ENCODE peak calls at places on chromosome 15, in seven cellular contexts. One of them, this sample, is unnamed.

GRCh38 chr15:43648649-43649429 is at the start of gene CATSPER2:
- DNase-seq in brain microvascular endothelial cell: no peak
- DNase-seq in progenitor cell of endocrine pancreas: no peak
- DNase-seq in A549: no peak
- DNase-seq in foreskin fibroblast: no peak
- DNase-seq in kidney: peak
- DNase-seq in OCI-LY7: no peak
- DNase-seq in this sample: no peak

GRCh38 chr15:52408823-52409222 is 113.2 kb upstream of the MYO5C start:
- DNase-seq in progenitor cell of endocrine pancreas: no peak
- DNase-seq in foreskin fibroblast: no peak
- DNase-seq in kidney: no peak
- DNase-seq in OCI-LY7: no peak
- DNase-seq in brain microvascular endothelial cell: peak
- DNase-seq in A549: no peak
- DNase-seq in this sample: no peak

GRCh38 chr15:74630284-74631086 is 14.8 kb downstream of the CLK3 start:
- DNase-seq in A549: no peak
- DNase-seq in foreskin fibroblast: no peak
- DNase-seq in brain microvascular endothelial cell: no peak
- DNase-seq in OCI-LY7: peak
- DNase-seq in progenitor cell of endocrine pancreas: no peak
- DNase-seq in kidney: no peak
- DNase-seq in this sample: no peak

GRCh38 chr15:70491183-70491621 is 272.2 kb downstream of the UACA start:
- DNase-seq in kidney: no peak
- DNase-seq in OCI-LY7: peak
- DNase-seq in foreskin fibroblast: no peak
- DNase-seq in progenitor cell of endocrine pancreas: no peak
- DNase-seq in A549: no peak
- DNase-seq in brain microvascular endothelial cell: no peak
- DNase-seq in this sample: peak

GRCh38 chr15:77187751-77188464 is 117.0 kb upstream of the TSPAN3 start:
- DNase-seq in brain microvascular endothelial cell: peak
- DNase-seq in OCI-LY7: peak
- DNase-seq in kidney: no peak
- DNase-seq in A549: no peak
- DNase-seq in foreskin fibroblast: peak
- DNase-seq in progenitor cell of endocrine pancreas: no peak
- DNase-seq in this sample: no peak

GRCh38 chr15:84588053-84588874 is 12.5 kb upstream of the ZSCAN2 start:
- DNase-seq in kidney: peak
- DNase-seq in A549: peak
- DNase-seq in OCI-LY7: peak
- DNase-seq in brain microvascular endothelial cell: peak
- DNase-seq in progenitor cell of endocrine pancreas: peak
- DNase-seq in foreskin fibroblast: peak
- DNase-seq in this sample: peak

GRCh38 chr15:100131321-100132224 is 210.2 kb downstream of the ADAMTS17 start:
- DNase-seq in progenitor cell of endocrine pancreas: no peak
- DNase-seq in kidney: peak
- DNase-seq in OCI-LY7: no peak
- DNase-seq in brain microvascular endothelial cell: peak
- DNase-seq in A549: peak
- DNase-seq in foreskin fibroblast: peak
- DNase-seq in this sample: peak

GRCh38 chr15:80401471-80401870 is 2.7 kb upstream of the ARNT2 start:
- DNase-seq in foreskin fibroblast: no peak
- DNase-seq in brain microvascular endothelial cell: no peak
- DNase-seq in kidney: no peak
- DNase-seq in A549: no peak
- DNase-seq in OCI-LY7: no peak
- DNase-seq in progenitor cell of endocrine pancreas: no peak
- DNase-seq in this sample: no peak

GRCh38 chr15:43985976-43986375 is 159.2 kb downstream of the WDR76 start:
- DNase-seq in OCI-LY7: no peak
- DNase-seq in progenitor cell of endocrine pancreas: no peak
- DNase-seq in brain microvascular endothelial cell: no peak
- DNase-seq in foreskin fibroblast: no peak
- DNase-seq in kidney: no peak
- DNase-seq in A549: no peak
- DNase-seq in this sample: no peak

GRCh38 chr15:31476866-31477265 is 150.2 kb downstream of the KLF13 start:
- DNase-seq in OCI-LY7: no peak
- DNase-seq in foreskin fibroblast: no peak
- DNase-seq in brain microvascular endothelial cell: no peak
- DNase-seq in kidney: peak
- DNase-seq in A549: no peak
- DNase-seq in progenitor cell of endocrine pancreas: no peak
- DNase-seq in this sample: no peak

GRCh38 chr15:88954431-88955277 is 41.5 kb upstream of the MFGE8 start:
- DNase-seq in kidney: peak
- DNase-seq in OCI-LY7: peak
- DNase-seq in foreskin fibroblast: no peak
- DNase-seq in progenitor cell of endocrine pancreas: no peak
- DNase-seq in A549: no peak
- DNase-seq in brain microvascular endothelial cell: peak
- DNase-seq in this sample: no peak

GRCh38 chr15:98914626-98915025 is 93.0 kb downstream of the PGPEP1L start:
- DNase-seq in foreskin fibroblast: peak
- DNase-seq in kidney: no peak
- DNase-seq in A549: no peak
- DNase-seq in brain microvascular endothelial cell: peak
- DNase-seq in OCI-LY7: no peak
- DNase-seq in progenitor cell of endocrine pancreas: no peak
- DNase-seq in this sample: no peak

GRCh38 chr15:43225201-43225949 is 4.6 kb upstream of the EPB42 start:
- DNase-seq in foreskin fibroblast: peak
- DNase-seq in OCI-LY7: peak
- DNase-seq in progenitor cell of endocrine pancreas: no peak
- DNase-seq in A549: peak
- DNase-seq in kidney: no peak
- DNase-seq in brain microvascular endothelial cell: peak
- DNase-seq in this sample: peak

GRCh38 chr15:63050737-63051700 is 8.5 kb downstream of the TPM1 start:
- DNase-seq in kidney: no peak
- DNase-seq in brain microvascular endothelial cell: peak
- DNase-seq in A549: no peak
- DNase-seq in OCI-LY7: no peak
- DNase-seq in foreskin fibroblast: peak
- DNase-seq in progenitor cell of endocrine pancreas: no peak
- DNase-seq in this sample: no peak

GRCh38 chr15:65374334-65374733 is 3.5 kb downstream of the IGDCC3 start:
- DNase-seq in foreskin fibroblast: no peak
- DNase-seq in OCI-LY7: no peak
- DNase-seq in A549: no peak
- DNase-seq in kidney: no peak
- DNase-seq in brain microvascular endothelial cell: no peak
- DNase-seq in progenitor cell of endocrine pancreas: no peak
- DNase-seq in this sample: no peak

GRCh38 chr15:79680721-79681120 is 216.1 kb downstream of the MTHFS start:
- DNase-seq in kidney: no peak
- DNase-seq in foreskin fibroblast: peak
- DNase-seq in A549: peak
- DNase-seq in OCI-LY7: no peak
- DNase-seq in progenitor cell of endocrine pancreas: no peak
- DNase-seq in brain microvascular endothelial cell: peak
- DNase-seq in this sample: no peak

GRCh38 chr15:62881056-62881455 is 161.5 kb upstream of the TPM1 start:
- DNase-seq in brain microvascular endothelial cell: no peak
- DNase-seq in OCI-LY7: no peak
- DNase-seq in A549: no peak
- DNase-seq in kidney: no peak
- DNase-seq in foreskin fibroblast: no peak
- DNase-seq in progenitor cell of endocrine pancreas: no peak
- DNase-seq in this sample: no peak

GRCh38 chr15:44501768-44502366 is 35.1 kb upstream of the EIF3J start:
- DNase-seq in foreskin fibroblast: peak
- DNase-seq in OCI-LY7: peak
- DNase-seq in brain microvascular endothelial cell: no peak
- DNase-seq in progenitor cell of endocrine pancreas: no peak
- DNase-seq in kidney: no peak
- DNase-seq in A549: peak
- DNase-seq in this sample: no peak

GRCh38 chr15:84955089-84955848 is 26.4 kb upstream of the PDE8A start:
- DNase-seq in A549: peak
- DNase-seq in brain microvascular endothelial cell: peak
- DNase-seq in progenitor cell of endocrine pancreas: peak
- DNase-seq in OCI-LY7: peak
- DNase-seq in foreskin fibroblast: peak
- DNase-seq in kidney: peak
- DNase-seq in this sample: peak

GRCh38 chr15:48084759-48085420 is 35.9 kb upstream of the SLC24A5 start:
- DNase-seq in kidney: no peak
- DNase-seq in foreskin fibroblast: peak
- DNase-seq in OCI-LY7: peak
- DNase-seq in progenitor cell of endocrine pancreas: no peak
- DNase-seq in brain microvascular endothelial cell: peak
- DNase-seq in A549: no peak
- DNase-seq in this sample: no peak

GRCh38 chr15:66715181-66715624 is 13.2 kb downstream of the SMAD6 start:
- DNase-seq in A549: no peak
- DNase-seq in foreskin fibroblast: no peak
- DNase-seq in brain microvascular endothelial cell: no peak
- DNase-seq in progenitor cell of endocrine pancreas: no peak
- DNase-seq in kidney: no peak
- DNase-seq in OCI-LY7: no peak
- DNase-seq in this sample: no peak

GRCh38 chr15:94053626-94054025 is 177.7 kb upstream of the MCTP2 start:
- DNase-seq in brain microvascular endothelial cell: no peak
- DNase-seq in kidney: no peak
- DNase-seq in OCI-LY7: no peak
- DNase-seq in progenitor cell of endocrine pancreas: no peak
- DNase-seq in A549: no peak
- DNase-seq in foreskin fibroblast: no peak
- DNase-seq in this sample: no peak

GRCh38 chr15:81189583-81190283 is 6.9 kb upstream of the IL16 start:
- DNase-seq in A549: no peak
- DNase-seq in kidney: peak
- DNase-seq in brain microvascular endothelial cell: peak
- DNase-seq in OCI-LY7: no peak
- DNase-seq in foreskin fibroblast: peak
- DNase-seq in progenitor cell of endocrine pancreas: no peak
- DNase-seq in this sample: no peak

GRCh38 chr15:58957101-58957973 is 23.9 kb upstream of the SLTM start:
- DNase-seq in A549: peak
- DNase-seq in brain microvascular endothelial cell: peak
- DNase-seq in progenitor cell of endocrine pancreas: peak
- DNase-seq in foreskin fibroblast: peak
- DNase-seq in OCI-LY7: peak
- DNase-seq in kidney: no peak
- DNase-seq in this sample: peak

GRCh38 chr15:91520848-91521247 is 332.7 kb upstream of the SLCO3A1 start:
- DNase-seq in A549: no peak
- DNase-seq in progenitor cell of endocrine pancreas: no peak
- DNase-seq in kidney: no peak
- DNase-seq in foreskin fibroblast: no peak
- DNase-seq in OCI-LY7: no peak
- DNase-seq in brain microvascular endothelial cell: no peak
- DNase-seq in this sample: no peak

GRCh38 chr15:68719051-68719450 is 101.6 kb downstream of the ANP32A start:
- DNase-seq in brain microvascular endothelial cell: no peak
- DNase-seq in progenitor cell of endocrine pancreas: no peak
- DNase-seq in kidney: no peak
- DNase-seq in A549: no peak
- DNase-seq in foreskin fibroblast: no peak
- DNase-seq in OCI-LY7: no peak
- DNase-seq in this sample: no peak
- TF ChIP-seq CTCF in brain microvascular endothelial cell: no peak
- TF ChIP-seq CTCF in progenitor cell of endocrine pancreas: no peak
- TF ChIP-seq CTCF in kidney: no peak
- TF ChIP-seq CTCF in A549: no peak
- TF ChIP-seq CTCF in foreskin fibroblast: no peak
- TF ChIP-seq CTCF in OCI-LY7: no peak
- TF ChIP-seq CTCF in this sample: no peak

DNA sequence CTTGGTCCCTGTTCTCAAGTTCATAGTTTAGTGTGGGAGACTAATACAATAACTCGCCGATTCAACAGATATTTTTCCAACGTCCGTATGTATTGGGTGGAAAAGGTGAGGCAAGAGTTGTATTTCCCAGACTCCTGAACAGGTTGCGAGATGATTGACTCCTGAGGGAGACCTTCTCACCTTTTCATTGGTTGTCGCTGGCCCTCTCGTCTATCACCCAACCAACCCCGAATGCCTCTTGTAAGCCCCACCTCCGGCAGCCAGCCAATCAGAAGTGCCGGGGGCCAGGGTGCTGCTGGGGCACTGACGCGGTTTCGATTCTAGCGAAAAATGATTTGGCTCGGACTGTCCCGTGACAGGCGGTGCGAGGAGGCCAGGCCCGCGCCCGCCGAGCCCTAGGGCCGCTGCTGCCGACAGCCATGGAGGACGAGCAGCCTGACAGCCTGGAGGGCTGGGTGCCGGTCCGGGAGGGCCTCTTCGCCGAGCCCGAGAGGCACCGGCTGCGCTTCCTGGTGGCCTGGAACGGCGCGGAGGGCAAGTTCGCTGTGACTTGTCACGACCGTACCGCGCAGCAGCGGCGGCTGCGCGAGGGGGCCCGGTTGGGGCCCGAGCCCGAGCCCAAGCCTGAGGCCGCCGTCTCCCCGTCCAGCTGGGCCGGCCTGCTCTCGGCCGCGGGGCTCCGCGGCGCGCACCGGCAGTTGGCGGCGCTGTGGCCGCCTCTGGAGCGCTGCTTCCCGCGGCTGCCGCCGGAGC is at the start of gene WHAMM:
- DNase-seq in brain microvascular endothelial cell: peak
- DNase-seq in kidney: peak
- DNase-seq in OCI-LY7: peak
- DNase-seq in foreskin fibroblast: peak
- DNase-seq in A549: peak
- DNase-seq in progenitor cell of endocrine pancreas: peak
- DNase-seq in this sample: peak
- TF ChIP-seq CTCF in brain microvascular endothelial cell: no peak
- TF ChIP-seq CTCF in kidney: peak
- TF ChIP-seq CTCF in OCI-LY7: peak
- TF ChIP-seq CTCF in foreskin fibroblast: no peak
- TF ChIP-seq CTCF in A549: peak
- TF ChIP-seq CTCF in progenitor cell of endocrine pancreas: peak
- TF ChIP-seq CTCF in this sample: no peak

GRCh38 chr15:101540480-101541239 is 51.2 kb upstream of the PCSK6 start:
- DNase-seq in kidney: no peak
- DNase-seq in brain microvascular endothelial cell: no peak
- DNase-seq in OCI-LY7: no peak
- DNase-seq in A549: no peak
- DNase-seq in progenitor cell of endocrine pancreas: no peak
- DNase-seq in foreskin fibroblast: no peak
- DNase-seq in this sample: peak
- TF ChIP-seq CTCF in kidney: no peak
- TF ChIP-seq CTCF in brain microvascular endothelial cell: peak
- TF ChIP-seq CTCF in OCI-LY7: no peak
- TF ChIP-seq CTCF in A549: peak
- TF ChIP-seq CTCF in progenitor cell of endocrine pancreas: no peak
- TF ChIP-seq CTCF in foreskin fibroblast: no peak
- TF ChIP-seq CTCF in this sample: no peak

DNA sequence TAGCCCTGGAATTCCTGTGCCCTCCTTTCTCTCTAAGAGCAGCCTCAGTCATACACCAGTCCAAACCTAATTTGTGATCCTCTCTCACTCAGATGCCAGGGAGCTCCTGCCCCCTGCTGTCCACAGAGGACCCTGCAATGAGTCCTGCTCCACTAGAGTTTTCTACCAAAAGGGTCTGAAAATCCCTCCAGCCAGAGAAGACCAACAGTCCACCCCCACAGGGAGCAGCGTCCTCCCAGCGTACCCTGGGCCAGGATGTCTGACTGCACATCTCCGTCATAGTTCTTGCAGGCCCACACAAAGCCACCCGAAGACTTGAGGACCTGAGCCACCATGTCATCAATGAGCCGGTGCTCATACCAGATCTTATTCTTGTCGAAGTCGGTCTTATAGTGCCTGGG is 15.4 kb downstream of the IDH2 start:
- DNase-seq in progenitor cell of endocrine pancreas: no peak
- DNase-seq in OCI-LY7: peak
- DNase-seq in brain microvascular endothelial cell: no peak
- DNase-seq in A549: peak
- DNase-seq in kidney: no peak
- DNase-seq in foreskin fibroblast: peak
- DNase-seq in this sample: peak
- TF ChIP-seq CTCF in progenitor cell of endocrine pancreas: peak
- TF ChIP-seq CTCF in OCI-LY7: peak
- TF ChIP-seq CTCF in brain microvascular endothelial cell: peak
- TF ChIP-seq CTCF in A549: peak
- TF ChIP-seq CTCF in kidney: peak
- TF ChIP-seq CTCF in foreskin fibroblast: peak
- TF ChIP-seq CTCF in this sample: peak

This sample was measured in activated CD8-positive, alpha-beta T cell treated with anti-CD3 and anti-CD28 coated beads for 36 hours.